ENCODE peak calls at places on chromosomes 2 and 18, in four cellular contexts. T is heart left ventricle, P is memory B cell, X is frontal cortex. C is an unnamed sample.

GRCh38 chr2:106631281-106631680 is 144.1 kb downstream of the CD8B2 start:
- DNase-seq in T (no peak), P (no peak), X (no peak), C (no peak)

GRCh38 chr18:59266459-59266858 is 6.8 kb downstream of the RAX start:
- DNase-seq in T (no peak), P (no peak), X (no peak), C (no peak)

GRCh38 chr18:55115606-55116005 is 156.3 kb upstream of the CCDC68 start:
- DNase-seq in T (no peak), P (no peak), X (no peak), C (no peak)

GRCh38 chr2:217293046-217293445 is 433.2 kb upstream of the TNP1 start:
- DNase-seq in T (no peak), P (no peak), X (no peak), C (no peak)

GRCh38 chr2:143525006-143525405 is 395.8 kb downstream of the ARHGAP15 start:
- DNase-seq in T (no peak), P (no peak), X (no peak), C (no peak)

GRCh38 chr18:63336366-63337099 is 17.0 kb upstream of the BCL2 start:
- DNase-seq in T (no peak), P (no peak), X (no peak), C (no peak)

GRCh38 chr2:175872716-175873115 is 129.4 kb downstream of the LNPK start:
- DNase-seq in T (no peak), P (no peak), X (no peak), C (no peak)

GRCh38 chr2:40105593-40105992 is 326.5 kb upstream of the THUMPD2 start:
- DNase-seq in T (no peak), P (no peak), X (no peak), C (no peak)

GRCh38 chr2:74658516-74658915 is 4.5 kb downstream of the SEMA4F start:
- DNase-seq in T (no peak), P (no peak), X (no peak), C (no peak)

GRCh38 chr18:12287684-12288405 is 20.2 kb upstream of the TUBB6 start:
- DNase-seq in T (peak; percentile 78), P (no peak), X (no peak), C (peak; percentile 59)

GRCh38 chr2:36559221-36559942 is 38.6 kb downstream of the FEZ2 start:
- DNase-seq in T (no peak), P (no peak), X (no peak), C (no peak)

GRCh38 chr18:47150029-47150823 is at the start of gene HDHD2:
- DNase-seq in T (peak; percentile 95), P (peak; percentile 59), X (peak; percentile 77), C (peak; percentile 75)

GRCh38 chr2:221463235-221463896 is 108.7 kb downstream of the EPHA4 start:
- DNase-seq in T (no peak), P (no peak), X (no peak), C (no peak)

GRCh38 chr2:151334082-151334815 is 23.1 kb upstream of the TNFAIP6 start:
- DNase-seq in T (no peak), P (no peak), X (no peak), C (no peak)

GRCh38 chr18:32803571-32803970 is 30.7 kb upstream of the KLHL14 start:
- DNase-seq in T (no peak), P (peak; percentile 44), X (no peak), C (no peak)

GRCh38 chr2:120210234-120210781 is 12.9 kb downstream of the TMEM185B start:
- DNase-seq in T (no peak), P (no peak), X (no peak), C (no peak)

GRCh38 chr2:88627856-88628568 is 748 bp upstream of the EIF2AK3 start:
- DNase-seq in T (peak; percentile 92), P (peak; percentile 75), X (peak; percentile 36), C (peak; percentile 94)

GRCh38 chr2:15939854-15940660 is at the start of gene MYCN:
- DNase-seq in T (no peak), P (no peak), X (peak; percentile 74), C (peak; percentile 22)